ENCODE peak calls at places on chromosomes 1 and 21, in seven cellular contexts. Y is dorsolateral prefrontal cortex, I is keratinocyte, V is GM10248, M is RWPE1, R is astrocyte, W is NB4. J is an unnamed sample.

GRCh38 chr1:15684468-15685283 is 556 bp downstream of the PLEKHM2 start:
- DNase-seq in Y (no peak), I (no peak), V (peak; percentile 55), M (peak; percentile 36), R (no peak), W (peak; percentile 59), J (peak; percentile 65)

GRCh38 chr1:75796376-75797272 is at the start of gene MSH4:
- DNase-seq in Y (no peak), I (no peak), V (peak; percentile 10), M (no peak), R (no peak), W (peak; percentile 34), J (peak; percentile 16)

GRCh38 chr1:111441573-111442192 is 7.4 kb downstream of the WDR77 start:
- DNase-seq in Y (no peak), I (no peak), V (peak; percentile 45), M (no peak), R (no peak), W (peak; percentile 57), J (peak; percentile 37)

GRCh38 chr1:53582211-53583020 is 123.2 kb downstream of the DMRTB1 start:
- DNase-seq in Y (no peak), I (no peak), V (no peak), M (no peak), R (no peak), W (no peak), J (no peak)

GRCh38 chr1:154808909-154809262 is 61.2 kb downstream of the KCNN3 start:
- DNase-seq in Y (no peak), I (no peak), V (peak; percentile 63), M (no peak), R (no peak), W (no peak), J (peak; percentile 64)

GRCh38 chr1:78339490-78339889 is 151.3 kb upstream of the PTGFR start:
- DNase-seq in Y (no peak), I (peak; percentile 44), V (no peak), M (peak; percentile 12), R (peak; percentile 78), W (no peak), J (no peak)

GRCh38 chr1:174040387-174040786 is 18.2 kb upstream of the RC3H1 start:
- DNase-seq in Y (no peak), I (peak; percentile 45), V (no peak), M (peak; percentile 51), R (peak; percentile 82), W (no peak), J (no peak)

GRCh38 chr1:156936191-156936590 is 15.8 kb downstream of the LRRC71 start:
- DNase-seq in Y (no peak), I (no peak), V (no peak), M (no peak), R (no peak), W (no peak), J (no peak)

GRCh38 chr1:167802235-167802634 is 80.5 kb downstream of the MPZL1 start:
- DNase-seq in Y (no peak), I (no peak), V (no peak), M (no peak), R (no peak), W (no peak), J (no peak)

GRCh38 chr1:53350853-53351767 is 23.2 kb upstream of the LRP8 start:
- DNase-seq in Y (no peak), I (no peak), V (no peak), M (no peak), R (no peak), W (no peak), J (no peak)

GRCh38 chr1:98903261-98903660 is 101.4 kb downstream of the PLPPR5 start:
- DNase-seq in Y (no peak), I (no peak), V (no peak), M (peak; percentile 43), R (peak; percentile 78), W (no peak), J (no peak)

GRCh38 chr1:7422561-7422960 is 348.5 kb upstream of the VAMP3 start:
- DNase-seq in Y (no peak), I (no peak), V (no peak), M (no peak), R (no peak), W (no peak), J (no peak)

GRCh38 chr21:35390013-35390776 is 341.1 kb upstream of the RUNX1 start:
- DNase-seq in Y (no peak), I (peak; percentile 70), V (no peak), M (peak; percentile 70), R (peak; percentile 83), W (no peak), J (no peak)

GRCh38 chr1:150895618-150896017 is 8.7 kb downstream of the CTXND2 start:
- DNase-seq in Y (no peak), I (no peak), V (no peak), M (peak; percentile 56), R (peak; percentile 37), W (no peak), J (no peak)

GRCh38 chr1:107871259-107871658 is 93.7 kb downstream of the VAV3 start:
- DNase-seq in Y (no peak), I (no peak), V (no peak), M (no peak), R (no peak), W (no peak), J (no peak)

GRCh38 chr1:97119775-97120174 is 398.2 kb downstream of the PTBP2 start:
- DNase-seq in Y (no peak), I (no peak), V (no peak), M (no peak), R (no peak), W (no peak), J (no peak)

GRCh38 chr1:106680922-106681321 is 375.6 kb upstream of the PRMT6 start:
- DNase-seq in Y (no peak), I (no peak), V (no peak), M (no peak), R (no peak), W (no peak), J (no peak)

GRCh38 chr1:104466068-104466467 is 716.4 kb downstream of the AMY1C start:
- DNase-seq in Y (no peak), I (no peak), V (no peak), M (no peak), R (no peak), W (no peak), J (no peak)

GRCh38 chr21:28144653-28145052 is 848.0 kb downstream of the LTN1 start:
- DNase-seq in Y (no peak), I (no peak), V (no peak), M (no peak), R (no peak), W (no peak), J (no peak)
- TF ChIP-seq CTCF in Y (no peak), I (no peak), V (no peak), M (no peak), R (no peak), W (no peak), J (no peak)

DNA sequence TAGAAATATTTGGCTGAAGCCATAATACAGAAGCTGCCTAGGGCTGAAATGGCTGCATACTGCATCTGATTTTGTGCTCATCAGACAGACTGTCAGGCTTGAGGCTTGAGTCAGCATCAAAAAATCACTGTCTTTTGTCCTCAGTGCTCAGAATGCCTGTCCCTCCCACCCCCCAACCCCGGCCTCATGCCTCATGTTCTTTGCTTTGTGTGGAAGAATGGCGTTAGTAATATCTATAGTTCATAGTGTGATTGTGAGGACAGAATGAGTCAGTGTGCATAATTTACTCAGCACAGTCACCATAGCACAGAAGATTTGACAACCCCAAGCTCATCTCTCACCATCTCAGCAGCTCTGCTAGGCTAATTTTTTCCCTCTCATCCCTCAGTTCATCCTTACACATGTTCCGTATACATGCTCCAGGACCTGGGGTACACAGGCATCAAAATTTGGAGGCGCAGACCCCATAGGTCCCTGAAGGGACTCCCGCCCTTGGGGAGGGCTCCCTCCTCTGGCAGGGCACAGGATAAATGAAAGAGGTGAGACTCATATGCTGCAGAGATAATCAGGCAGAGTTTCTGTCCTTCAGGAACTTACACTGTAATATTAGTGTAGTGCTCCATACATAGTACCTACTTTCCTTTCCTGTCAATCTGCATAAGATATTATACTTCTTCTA is 159.1 kb upstream of the C8B start:
- DNase-seq in Y (no peak), I (peak; percentile 76), V (no peak), M (peak; percentile 8), R (peak; percentile 56), W (no peak), J (no peak)
- TF ChIP-seq CTCF in Y (no peak), I (peak; percentile 48), V (no peak), M (no peak), R (no peak), W (no peak), J (no peak)

GRCh38 chr1:196317535-196318522 is 290.4 kb downstream of the KCNT2 start:
- DNase-seq in Y (no peak), I (no peak), V (no peak), M (peak; percentile 57), R (peak; percentile 16), W (peak; percentile 34), J (no peak)
- TF ChIP-seq CTCF in Y (peak; percentile 42), I (peak; percentile 62), V (peak; percentile 40), M (peak; percentile 72), R (peak; percentile 71), W (peak; percentile 36), J (peak; percentile 4)

GRCh38 chr1:9453375-9454093 is 85.7 kb upstream of the SLC25A33 start:
- DNase-seq in Y (no peak), I (no peak), V (no peak), M (no peak), R (no peak), W (no peak), J (no peak)
- TF ChIP-seq CTCF in Y (no peak), I (no peak), V (no peak), M (no peak), R (no peak), W (no peak), J (no peak)

J was measured in GM13976.